ENCODE peak calls at places on chromosomes 12 and 14, in seven cellular contexts. One of them, this sample, is unnamed.

GRCh38 chr12:51048601-51049369 is 658 bp downstream of the LETMD1 start:
- DNase-seq in RWPE1: no peak
- DNase-seq in cardiac muscle cell: no peak
- DNase-seq in mucosa of descending colon: no peak
- DNase-seq in sigmoid colon: no peak
- DNase-seq in GM10248: no peak
- DNase-seq in WERI-Rb-1: no peak
- DNase-seq in this sample: no peak

GRCh38 chr14:64598404-64598803 is 48.6 kb downstream of the PPP1R36 start:
- DNase-seq in GM10248: no peak
- DNase-seq in cardiac muscle cell: no peak
- DNase-seq in WERI-Rb-1: no peak
- DNase-seq in sigmoid colon: no peak
- DNase-seq in mucosa of descending colon: no peak
- DNase-seq in RWPE1: no peak
- DNase-seq in this sample: no peak

GRCh38 chr14:52318829-52319604 is 4.9 kb downstream of the PTGER2 start:
- DNase-seq in mucosa of descending colon: no peak
- DNase-seq in RWPE1: no peak
- DNase-seq in sigmoid colon: no peak
- DNase-seq in GM10248: no peak
- DNase-seq in cardiac muscle cell: no peak
- DNase-seq in WERI-Rb-1: no peak
- DNase-seq in this sample: no peak

GRCh38 chr12:124910561-124911478 is 3.6 kb downstream of the UBC start:
- DNase-seq in GM10248: no peak
- DNase-seq in RWPE1: no peak
- DNase-seq in cardiac muscle cell: peak; percentile 43
- DNase-seq in mucosa of descending colon: no peak
- DNase-seq in sigmoid colon: no peak
- DNase-seq in WERI-Rb-1: no peak
- DNase-seq in this sample: no peak

GRCh38 chr12:69996276-69996675 is 171.2 kb downstream of the MYRFL start:
- DNase-seq in GM10248: no peak
- DNase-seq in sigmoid colon: no peak
- DNase-seq in mucosa of descending colon: no peak
- DNase-seq in RWPE1: no peak
- DNase-seq in cardiac muscle cell: no peak
- DNase-seq in WERI-Rb-1: no peak
- DNase-seq in this sample: no peak

GRCh38 chr14:88142990-88143389 is 138.1 kb downstream of the GPR65 start:
- DNase-seq in RWPE1: no peak
- DNase-seq in cardiac muscle cell: no peak
- DNase-seq in mucosa of descending colon: no peak
- DNase-seq in GM10248: no peak
- DNase-seq in sigmoid colon: no peak
- DNase-seq in WERI-Rb-1: no peak
- DNase-seq in this sample: no peak

GRCh38 chr14:56648508-56649301 is 69.1 kb downstream of the TMEM260 start:
- DNase-seq in cardiac muscle cell: no peak
- DNase-seq in GM10248: no peak
- DNase-seq in RWPE1: no peak
- DNase-seq in sigmoid colon: no peak
- DNase-seq in WERI-Rb-1: no peak
- DNase-seq in mucosa of descending colon: no peak
- DNase-seq in this sample: no peak

GRCh38 chr14:30225171-30225570 is 297.5 kb upstream of the PRKD1 start:
- DNase-seq in GM10248: no peak
- DNase-seq in sigmoid colon: peak; percentile 74
- DNase-seq in WERI-Rb-1: no peak
- DNase-seq in mucosa of descending colon: no peak
- DNase-seq in RWPE1: no peak
- DNase-seq in cardiac muscle cell: peak; percentile 8
- DNase-seq in this sample: no peak

GRCh38 chr12:716506-716905 is 35.9 kb upstream of the WNK1 start:
- DNase-seq in sigmoid colon: no peak
- DNase-seq in RWPE1: no peak
- DNase-seq in mucosa of descending colon: no peak
- DNase-seq in WERI-Rb-1: no peak
- DNase-seq in GM10248: peak; percentile 43
- DNase-seq in cardiac muscle cell: peak; percentile 78
- DNase-seq in this sample: no peak

GRCh38 chr14:30982583-30982982 is 42.9 kb upstream of the AP4S1 start:
- DNase-seq in sigmoid colon: no peak
- DNase-seq in cardiac muscle cell: no peak
- DNase-seq in RWPE1: no peak
- DNase-seq in GM10248: no peak
- DNase-seq in mucosa of descending colon: no peak
- DNase-seq in WERI-Rb-1: no peak
- DNase-seq in this sample: no peak

GRCh38 chr14:44154446-44154845 is 352.6 kb downstream of the FSCB start:
- DNase-seq in WERI-Rb-1: no peak
- DNase-seq in GM10248: no peak
- DNase-seq in mucosa of descending colon: no peak
- DNase-seq in RWPE1: no peak
- DNase-seq in sigmoid colon: no peak
- DNase-seq in cardiac muscle cell: no peak
- DNase-seq in this sample: no peak

GRCh38 chr12:90908465-90908864 is 46.5 kb downstream of the CCER1 start:
- DNase-seq in GM10248: no peak
- DNase-seq in sigmoid colon: no peak
- DNase-seq in mucosa of descending colon: no peak
- DNase-seq in RWPE1: peak; percentile 5
- DNase-seq in WERI-Rb-1: no peak
- DNase-seq in cardiac muscle cell: peak; percentile 58
- DNase-seq in this sample: no peak

GRCh38 chr14:106657460-106657859 is 1131.1 kb downstream of the TMEM121 start:
- DNase-seq in cardiac muscle cell: no peak
- DNase-seq in sigmoid colon: no peak
- DNase-seq in WERI-Rb-1: peak; percentile 21
- DNase-seq in RWPE1: no peak
- DNase-seq in GM10248: peak; percentile 22
- DNase-seq in mucosa of descending colon: peak; percentile 60
- DNase-seq in this sample: no peak
- TF ChIP-seq CTCF in cardiac muscle cell: no peak
- TF ChIP-seq CTCF in sigmoid colon: no peak
- TF ChIP-seq CTCF in WERI-Rb-1: peak; percentile 47
- TF ChIP-seq CTCF in RWPE1: no peak
- TF ChIP-seq CTCF in GM10248: peak; percentile 75
- TF ChIP-seq CTCF in mucosa of descending colon: no peak
- TF ChIP-seq CTCF in this sample: peak; percentile 23

GRCh38 chr12:12999959-13000615 is at the start of gene HEBP1:
- DNase-seq in WERI-Rb-1: peak; percentile 87
- DNase-seq in cardiac muscle cell: peak; percentile 95
- DNase-seq in RWPE1: peak; percentile 96
- DNase-seq in mucosa of descending colon: peak; percentile 98
- DNase-seq in sigmoid colon: peak; percentile 97
- DNase-seq in GM10248: peak; percentile 98
- DNase-seq in this sample: peak; percentile 96

GRCh38 chr12:13000616-13000934 is 510 bp upstream of the HEBP1 start:
- DNase-seq in mucosa of descending colon: no peak
- DNase-seq in cardiac muscle cell: no peak
- DNase-seq in WERI-Rb-1: no peak
- DNase-seq in sigmoid colon: no peak
- DNase-seq in GM10248: peak; percentile 36
- DNase-seq in RWPE1: peak; percentile 41
- DNase-seq in this sample: no peak

GRCh38 chr12:12997734-12998133 is 2.3 kb downstream of the HEBP1 start:
- DNase-seq in RWPE1: no peak
- DNase-seq in cardiac muscle cell: no peak
- DNase-seq in WERI-Rb-1: no peak
- DNase-seq in sigmoid colon: no peak
- DNase-seq in mucosa of descending colon: no peak
- DNase-seq in GM10248: no peak
- DNase-seq in this sample: no peak

GRCh38 chr12:12998248-12998647 is 1.8 kb downstream of the HEBP1 start:
- DNase-seq in GM10248: no peak
- DNase-seq in sigmoid colon: no peak
- DNase-seq in mucosa of descending colon: no peak
- DNase-seq in RWPE1: no peak
- DNase-seq in WERI-Rb-1: no peak
- DNase-seq in cardiac muscle cell: no peak
- DNase-seq in this sample: no peak

DNA sequence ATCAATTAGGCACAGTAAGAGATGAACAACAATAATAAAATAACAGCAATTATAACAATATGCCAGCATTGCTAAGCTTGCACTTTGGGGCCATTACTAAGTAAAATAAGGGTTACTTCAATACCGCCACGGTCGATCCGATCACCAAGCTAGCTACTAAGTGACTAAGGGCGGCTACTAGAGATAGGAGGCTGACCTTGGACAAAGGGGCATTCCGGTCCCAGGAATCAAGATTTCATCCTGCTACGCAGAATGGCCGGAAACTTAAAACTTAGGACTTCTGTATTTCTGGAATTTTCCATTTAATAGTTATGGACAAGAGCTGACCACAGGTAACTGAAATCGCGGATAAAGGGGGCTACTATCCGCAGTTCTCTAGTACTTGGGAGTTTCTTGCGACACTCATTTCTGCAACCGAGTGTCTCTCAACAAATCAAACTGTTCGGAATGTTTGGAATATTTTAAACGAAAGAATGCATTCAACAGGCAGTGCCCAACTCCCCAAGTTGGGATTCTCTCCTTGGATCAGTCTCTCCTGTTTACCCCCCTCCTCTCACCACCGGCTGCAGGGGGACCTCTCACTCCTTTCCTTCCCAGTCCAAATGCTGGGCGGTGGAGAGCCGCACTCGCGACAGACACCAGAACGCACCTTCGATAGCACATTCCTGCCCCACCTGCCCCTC is 648 bp downstream of the HEBP1 start:
- DNase-seq in GM10248: no peak
- DNase-seq in WERI-Rb-1: no peak
- DNase-seq in sigmoid colon: no peak
- DNase-seq in cardiac muscle cell: peak; percentile 41
- DNase-seq in RWPE1: peak; percentile 34
- DNase-seq in mucosa of descending colon: peak; percentile 38
- DNase-seq in this sample: no peak
- TF ChIP-seq CTCF in GM10248: no peak
- TF ChIP-seq CTCF in WERI-Rb-1: no peak
- TF ChIP-seq CTCF in sigmoid colon: no peak
- TF ChIP-seq CTCF in cardiac muscle cell: no peak
- TF ChIP-seq CTCF in RWPE1: no peak
- TF ChIP-seq CTCF in mucosa of descending colon: no peak
- TF ChIP-seq CTCF in this sample: no peak

DNA sequence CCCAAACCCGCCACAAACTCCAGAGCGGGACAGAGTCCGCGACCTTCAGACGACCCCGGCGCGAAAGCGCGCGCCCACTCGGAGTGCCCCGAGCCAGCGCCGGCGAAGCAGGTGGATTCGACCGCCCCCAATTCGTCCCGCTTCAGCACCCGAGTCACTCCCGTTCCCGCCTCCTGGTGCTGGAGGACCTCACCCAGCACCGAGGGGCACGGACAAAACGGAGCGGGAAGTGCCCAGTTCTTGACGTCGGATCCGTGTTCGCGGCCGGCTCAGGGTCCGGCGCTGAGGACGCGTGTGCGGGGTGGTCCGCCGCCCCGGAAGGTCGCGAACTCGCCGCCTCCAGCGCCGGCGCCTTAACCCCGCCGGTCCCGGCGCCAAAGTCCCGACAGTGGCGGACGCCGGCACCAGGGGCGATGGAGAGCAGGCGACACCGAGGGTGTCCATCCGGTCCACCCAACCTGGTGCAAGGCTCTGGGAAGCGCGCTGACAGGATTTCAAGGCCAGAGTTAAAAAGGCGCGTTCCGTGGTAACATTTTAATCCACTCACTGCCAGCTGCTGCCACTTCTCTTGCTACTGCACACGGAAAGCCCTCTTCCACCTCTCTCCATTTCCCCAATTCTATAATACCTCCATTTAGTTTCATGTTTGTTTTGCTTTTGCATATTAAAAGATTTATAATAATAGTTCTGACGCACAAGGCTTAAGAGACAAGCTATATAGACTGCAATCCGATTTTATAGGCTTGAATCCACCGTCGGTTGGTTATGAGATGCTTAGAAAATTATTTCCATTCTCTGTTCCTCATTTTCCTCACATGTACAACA is 240.0 kb upstream of the CPNE8 start:
- DNase-seq in GM10248: peak; percentile 45
- DNase-seq in mucosa of descending colon: peak; percentile 86
- DNase-seq in sigmoid colon: peak; percentile 76
- DNase-seq in WERI-Rb-1: no peak
- DNase-seq in cardiac muscle cell: peak; percentile 58
- DNase-seq in RWPE1: no peak
- DNase-seq in this sample: no peak
- TF ChIP-seq CTCF in GM10248: no peak
- TF ChIP-seq CTCF in mucosa of descending colon: peak; percentile 36
- TF ChIP-seq CTCF in sigmoid colon: peak; percentile 40
- TF ChIP-seq CTCF in WERI-Rb-1: no peak
- TF ChIP-seq CTCF in cardiac muscle cell: peak; percentile 77
- TF ChIP-seq CTCF in RWPE1: no peak
- TF ChIP-seq CTCF in this sample: no peak

GRCh38 chr12:57760347-57760982 is 5.6 kb downstream of the MARCHF9 start:
- DNase-seq in WERI-Rb-1: no peak
- DNase-seq in cardiac muscle cell: no peak
- DNase-seq in RWPE1: no peak
- DNase-seq in GM10248: no peak
- DNase-seq in mucosa of descending colon: no peak
- DNase-seq in sigmoid colon: no peak
- DNase-seq in this sample: no peak

GRCh38 chr12:57761391-57761998 is 5.4 kb downstream of the CYP27B1 start:
- DNase-seq in RWPE1: no peak
- DNase-seq in WERI-Rb-1: peak; percentile 39
- DNase-seq in GM10248: no peak
- DNase-seq in cardiac muscle cell: no peak
- DNase-seq in sigmoid colon: no peak
- DNase-seq in mucosa of descending colon: no peak
- DNase-seq in this sample: no peak

GRCh38 chr12:57757771-57758170 is 2.9 kb downstream of the MARCHF9 start:
- DNase-seq in cardiac muscle cell: no peak
- DNase-seq in RWPE1: no peak
- DNase-seq in WERI-Rb-1: no peak
- DNase-seq in mucosa of descending colon: no peak
- DNase-seq in GM10248: no peak
- DNase-seq in sigmoid colon: no peak
- DNase-seq in this sample: no peak

GRCh38 chr12:57758566-57759359 is 3.9 kb downstream of the MARCHF9 start:
- DNase-seq in cardiac muscle cell: no peak
- DNase-seq in RWPE1: no peak
- DNase-seq in mucosa of descending colon: no peak
- DNase-seq in sigmoid colon: peak; percentile 54
- DNase-seq in WERI-Rb-1: no peak
- DNase-seq in GM10248: no peak
- DNase-seq in this sample: no peak

DNA sequence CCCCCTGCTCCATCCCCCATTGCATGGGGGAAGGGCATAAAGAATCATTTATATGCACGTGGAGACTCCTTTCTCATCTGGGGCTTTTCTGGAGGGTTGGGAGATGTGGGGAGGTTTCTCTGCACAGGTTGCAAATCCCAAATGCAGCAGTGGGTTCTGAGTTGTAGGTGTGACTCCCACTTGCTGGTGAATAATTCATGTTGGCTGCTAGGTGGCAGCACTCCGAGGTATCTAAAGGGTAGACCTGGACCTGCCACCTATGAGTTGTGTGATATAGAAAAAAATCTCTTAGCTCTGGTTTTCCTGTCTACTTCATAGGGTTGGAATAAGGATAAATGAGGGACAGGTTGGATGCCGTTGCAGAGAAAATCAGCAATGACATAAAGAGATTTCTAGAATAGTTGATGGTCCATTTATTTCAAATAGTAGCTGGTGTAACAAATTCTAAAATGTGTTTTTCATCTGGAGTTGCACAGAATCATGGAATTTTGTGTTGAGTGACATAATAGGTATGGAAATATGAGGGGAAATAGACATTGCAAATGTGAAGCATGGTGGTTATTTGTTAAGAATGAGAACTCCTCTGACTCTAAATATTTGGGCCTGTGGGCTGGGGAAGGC is 4.6 kb downstream of the MARCHF9 start:
- DNase-seq in RWPE1: no peak
- DNase-seq in WERI-Rb-1: peak; percentile 59
- DNase-seq in sigmoid colon: no peak
- DNase-seq in GM10248: no peak
- DNase-seq in cardiac muscle cell: no peak
- DNase-seq in mucosa of descending colon: peak; percentile 42
- DNase-seq in this sample: no peak
- TF ChIP-seq CTCF in RWPE1: peak; percentile 64
- TF ChIP-seq CTCF in WERI-Rb-1: peak; percentile 71
- TF ChIP-seq CTCF in sigmoid colon: no peak
- TF ChIP-seq CTCF in GM10248: peak; percentile 46
- TF ChIP-seq CTCF in cardiac muscle cell: peak; percentile 48
- TF ChIP-seq CTCF in mucosa of descending colon: peak; percentile 13
- TF ChIP-seq CTCF in this sample: peak; percentile 39

This sample was measured in natural killer cell.